ENCODE peak calls at places on chromosomes 13 and 19, in eight cellular contexts. F is tibial nerve; N is lung; R is effector memory CD4-positive, alpha-beta T cell; E is OCI-LY7; G is ascending aorta; P is body of pancreas; Z is lower lobe of right lung. I is an unnamed sample. For H3K4me1, the result is how much of the 10 kb centered on the place peaks cover.

GRCh38 chr19:11052391-11052790 is 36.9 kb upstream of the LDLR start:
- DNase-seq in F (no peak), N (no peak), R (no peak), E (no peak), G (no peak), P (no peak), Z (no peak), I (no peak)

GRCh38 chr13:107883561-107884175 is 331.7 kb downstream of the LIG4 start:
- DNase-seq in F (no peak), N (no peak), R (no peak), E (no peak), G (no peak), P (no peak), Z (no peak), I (no peak)

GRCh38 chr13:51675385-51675784 is 91.1 kb downstream of the WDFY2 start:
- DNase-seq in F (no peak), N (no peak), R (no peak), E (no peak), G (no peak), P (no peak), Z (no peak), I (no peak)

GRCh38 chr19:43496960-43497359 is 7.6 kb downstream of the PHLDB3 start:
- DNase-seq in F (no peak), N (no peak), R (no peak), E (no peak), G (no peak), P (no peak), Z (no peak), I (no peak)

GRCh38 chr13:59112375-59112774 is 1051.4 kb downstream of the DIAPH3 start:
- DNase-seq in F (no peak), N (no peak), R (no peak), E (no peak), G (peak), P (no peak), Z (no peak), I (no peak)

GRCh38 chr13:28494861-28495585 is at the start of gene FLT1:
- DNase-seq in F (no peak), N (no peak), R (no peak), E (no peak), G (peak), P (peak), Z (peak), I (peak)

GRCh38 chr13:20017365-20017711 is 58.8 kb downstream of the ZMYM2 start:
- DNase-seq in F (no peak), N (no peak), R (no peak), E (no peak), G (no peak), P (no peak), Z (no peak), I (no peak)

GRCh38 chr19:30267332-30267731 is 104.9 kb upstream of the ZNF536 start:
- DNase-seq in F (no peak), N (no peak), R (no peak), E (no peak), G (no peak), P (no peak), Z (no peak), I (no peak)

GRCh38 chr19:6374179-6374709 is 1.5 kb downstream of the PSPN start:
- DNase-seq in F (no peak), N (no peak), R (no peak), E (no peak), G (no peak), P (no peak), Z (no peak), I (no peak)

GRCh38 chr19:10454267-10454666 is 33.9 kb downstream of the PDE4A start:
- DNase-seq in F (no peak), N (no peak), R (no peak), E (no peak), G (no peak), P (no peak), Z (no peak), I (no peak)

GRCh38 chr19:44661904-44662303 is 9.4 kb upstream of the CEACAM19 start:
- DNase-seq in F (no peak), N (no peak), R (no peak), E (no peak), G (no peak), P (peak), Z (peak), I (no peak)

GRCh38 chr19:56947206-56947605 is 106.7 kb upstream of the PEG3 start:
- DNase-seq in F (no peak), N (no peak), R (no peak), E (no peak), G (no peak), P (no peak), Z (no peak), I (no peak)

GRCh38 chr19:49455729-49456128 is 2.7 kb downstream of the ALDH16A1 start:
- DNase-seq in F (no peak), N (no peak), R (no peak), E (no peak), G (no peak), P (no peak), Z (no peak), I (no peak)

GRCh38 chr13:71979616-71980015 is 112.6 kb upstream of the DACH1 start:
- DNase-seq in F (no peak), N (no peak), R (no peak), E (peak), G (no peak), P (no peak), Z (no peak), I (no peak)

GRCh38 chr13:113474179-113474578 is 16.3 kb downstream of the DCUN1D2 start:
- DNase-seq in F (no peak), N (peak), R (no peak), E (no peak), G (no peak), P (no peak), Z (peak), I (peak)

GRCh38 chr13:33174491-33174890 is 111.1 kb downstream of the STARD13 start:
- DNase-seq in F (no peak), N (no peak), R (no peak), E (no peak), G (no peak), P (no peak), Z (no peak), I (no peak)

GRCh38 chr19:48239582-48240141 is 16.1 kb downstream of the CARD8 start:
- DNase-seq in F (no peak), N (no peak), R (no peak), E (no peak), G (no peak), P (no peak), Z (no peak), I (no peak)

GRCh38 chr19:459724-460511 is 915 bp downstream of the SHC2 start:
- DNase-seq in F (peak), N (peak), R (no peak), E (no peak), G (no peak), P (peak), Z (no peak), I (peak)

GRCh38 chr13:24557121-24557520 is 44.5 kb upstream of the PARP4 start:
- DNase-seq in F (no peak), N (no peak), R (no peak), E (peak), G (no peak), P (no peak), Z (no peak), I (no peak)

GRCh38 chr13:51988988-51989618 is 22.1 kb downstream of the ATP7B start:
- DNase-seq in F (no peak), N (no peak), R (no peak), E (no peak), G (no peak), P (no peak), Z (no peak), I (no peak)

GRCh38 chr13:89923052-89923451 is 1424.4 kb upstream of the MIR17HG start:
- DNase-seq in F (no peak), N (no peak), R (no peak), E (no peak), G (no peak), P (no peak), Z (no peak), I (no peak)

GRCh38 chr19:45322744-45323281 is at the start of gene CKM:
- DNase-seq in F (no peak), N (no peak), R (no peak), E (no peak), G (no peak), P (no peak), Z (no peak), I (peak)

GRCh38 chr19:3536429-3537100 is 2.4 kb upstream of the TEKTIP1 start:
- DNase-seq in F (peak), N (no peak), R (no peak), E (no peak), G (no peak), P (no peak), Z (no peak), I (peak)

GRCh38 chr13:37109080-37109678 is 3.7 kb upstream of the CSNK1A1L start:
- DNase-seq in F (no peak), N (no peak), R (no peak), E (peak), G (no peak), P (no peak), Z (no peak), I (no peak)

GRCh38 chr19:43562698-43563241 is 12.6 kb downstream of the XRCC1 start:
- DNase-seq in F (peak), N (peak), R (peak), E (peak), G (peak), P (peak), Z (peak), I (peak)

GRCh38 chr19:47633516-47633915 is 24.6 kb downstream of the BICRA start:
- DNase-seq in F (no peak), N (no peak), R (no peak), E (no peak), G (no peak), P (no peak), Z (no peak), I (no peak)

GRCh38 chr13:27834095-27834494 is 41.8 kb downstream of the GSX1 start:
- DNase-seq in F (no peak), N (no peak), R (no peak), E (no peak), G (no peak), P (no peak), Z (no peak), I (no peak)

GRCh38 chr13:100533588-100534041 is 55.0 kb downstream of the GGACT start:
- DNase-seq in F (no peak), N (no peak), R (no peak), E (no peak), G (no peak), P (peak), Z (peak), I (no peak)

GRCh38 chr19:55545913-55546495 is 661 bp upstream of the SBK3 start:
- DNase-seq in F (no peak), N (no peak), R (no peak), E (no peak), G (no peak), P (no peak), Z (no peak), I (peak)

GRCh38 chr13:66927562-66927961 is 302.6 kb downstream of the PCDH9 start:
- DNase-seq in F (no peak), N (no peak), R (no peak), E (no peak), G (no peak), P (no peak), Z (no peak), I (no peak)

GRCh38 chr13:66937423-66937822 is 292.7 kb downstream of the PCDH9 start:
- DNase-seq in F (no peak), N (no peak), R (no peak), E (no peak), G (no peak), P (no peak), Z (no peak), I (no peak)

GRCh38 chr13:66933994-66934393 is 296.1 kb downstream of the PCDH9 start:
- DNase-seq in F (no peak), N (no peak), R (no peak), E (no peak), G (no peak), P (no peak), Z (no peak), I (no peak)

GRCh38 chr13:66933527-66933926 is 296.6 kb downstream of the PCDH9 start:
- DNase-seq in F (no peak), N (no peak), R (no peak), E (no peak), G (no peak), P (no peak), Z (no peak), I (no peak)
- H3K4me3 ChIP-seq in F (no peak), N (no peak), R (no peak), E (no peak), G (no peak), P (no peak), Z (no peak), I (no peak)

GRCh38 chr13:26786651-26787295 is 26.2 kb upstream of the GPR12 start:
- DNase-seq in F (no peak), N (no peak), R (no peak), E (peak), G (no peak), P (no peak), Z (no peak), I (no peak)
- H3K27ac ChIP-seq in F (no peak), N (no peak), R (no peak), E (peak), G (no peak), P (no peak), Z (no peak), I (no peak)

GRCh38 chr13:98536729-98537128 is 40.2 kb downstream of the STK24 start:
- DNase-seq in F (no peak), N (no peak), R (no peak), E (no peak), G (no peak), P (no peak), Z (no peak), I (peak)

GRCh38 chr13:98532254-98532653 is 44.7 kb downstream of the STK24 start:
- DNase-seq in F (no peak), N (no peak), R (no peak), E (no peak), G (peak), P (no peak), Z (no peak), I (no peak)

GRCh38 chr13:98534821-98535220 is 42.1 kb downstream of the STK24 start:
- DNase-seq in F (no peak), N (no peak), R (no peak), E (no peak), G (no peak), P (no peak), Z (no peak), I (no peak)

GRCh38 chr13:98535501-98536357 is 41.2 kb downstream of the STK24 start:
- DNase-seq in F (no peak), N (no peak), R (no peak), E (no peak), G (peak), P (no peak), Z (no peak), I (no peak)

DNA sequence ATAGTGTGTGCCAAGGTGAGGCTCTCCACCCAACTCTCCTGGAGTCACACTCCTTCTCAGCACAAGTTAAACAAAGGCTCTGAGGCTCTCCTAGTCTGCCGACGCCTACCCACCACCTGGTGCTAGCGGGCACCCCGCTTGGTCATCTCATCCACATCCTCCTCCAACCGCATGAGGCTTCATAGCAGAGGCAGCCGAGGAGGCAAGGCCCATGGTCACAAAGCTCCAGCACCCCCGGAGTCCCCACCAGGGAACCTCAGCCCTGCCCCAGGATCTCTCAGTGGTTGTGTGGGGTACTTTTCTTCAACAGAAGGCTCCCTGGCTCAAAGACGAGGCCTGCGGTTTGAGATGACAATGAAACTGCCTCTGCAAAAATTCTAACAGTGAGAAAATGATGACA is 43.0 kb downstream of the STK24 start:
- DNase-seq in F (no peak), N (no peak), R (no peak), E (no peak), G (peak), P (no peak), Z (no peak), I (peak)
- H3K4me1 ChIP-seq in F (half or more), N (under half), R (half or more), E (under half), G (under half), P (under half), Z (under half), I (under half)

GRCh38 chr19:46487178-46487801 is 8.4 kb downstream of the PNMA8B start:
- DNase-seq in F (no peak), N (no peak), R (no peak), E (no peak), G (no peak), P (no peak), Z (no peak), I (no peak)
- H3K4me3 ChIP-seq in F (no peak), N (no peak), R (no peak), E (peak), G (peak), P (no peak), Z (peak), I (peak)

GRCh38 chr19:8607386-8607785 is 3.1 kb downstream of the ADAMTS10 start:
- DNase-seq in F (no peak), N (no peak), R (no peak), E (no peak), G (peak), P (no peak), Z (no peak), I (peak)
- H3K27ac ChIP-seq in F (no peak), N (no peak), R (no peak), E (no peak), G (peak), P (no peak), Z (no peak), I (no peak)

DNA sequence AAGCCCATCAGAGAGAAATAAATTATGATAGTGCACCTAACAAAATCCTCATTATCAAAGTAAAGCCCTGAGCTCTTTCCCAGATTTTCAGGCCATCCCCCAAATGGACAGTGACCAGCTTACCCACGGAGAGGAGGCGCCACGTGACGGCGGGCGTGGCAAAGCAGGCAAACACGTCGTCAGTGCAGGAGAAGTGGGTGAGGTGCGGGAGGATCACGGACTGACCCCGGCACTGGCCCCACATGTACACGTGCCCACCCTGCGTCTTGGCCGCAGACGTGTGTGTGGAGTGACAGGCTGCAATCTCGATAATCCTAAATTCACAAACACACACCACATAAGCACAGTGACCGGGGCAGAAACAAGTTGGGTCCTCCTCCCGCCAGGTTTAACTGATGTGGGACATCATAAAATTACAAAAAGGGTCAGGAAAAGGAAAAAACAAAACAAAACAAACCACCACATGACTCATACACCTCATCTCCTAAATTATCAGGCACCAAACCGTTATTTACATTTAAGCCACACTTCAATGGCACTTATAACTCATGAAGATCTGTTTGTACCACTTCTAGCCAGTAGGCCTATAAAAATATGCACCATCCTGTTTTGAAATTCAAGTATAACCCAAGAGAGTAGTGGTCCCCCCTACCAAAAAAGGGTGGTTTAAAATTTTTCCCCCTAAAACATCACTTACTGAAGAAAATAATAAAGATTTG is 30.1 kb downstream of the RCBTB2 start:
- DNase-seq in F (no peak), N (no peak), R (no peak), E (no peak), G (no peak), P (no peak), Z (no peak), I (no peak)
- H3K4me1 ChIP-seq in F (under half), N (under half), R (under half), E (half or more), G (under half), P (under half), Z (under half), I (under half)

GRCh38 chr19:33064117-33064777 is 441 bp downstream of the RHPN2 start:
- DNase-seq in F (no peak), N (peak), R (no peak), E (peak), G (no peak), P (peak), Z (peak), I (peak)
- H3K4me3 ChIP-seq in F (peak), N (peak), R (no peak), E (peak), G (peak), P (peak), Z (peak), I (peak)

GRCh38 chr13:69077267-69077666 is 1030.4 kb upstream of the ATXN8OS start:
- DNase-seq in F (no peak), N (no peak), R (no peak), E (no peak), G (no peak), P (no peak), Z (no peak), I (no peak)
- H3K27ac ChIP-seq in F (no peak), N (no peak), R (no peak), E (no peak), G (no peak), P (no peak), Z (no peak), I (no peak)

DNA sequence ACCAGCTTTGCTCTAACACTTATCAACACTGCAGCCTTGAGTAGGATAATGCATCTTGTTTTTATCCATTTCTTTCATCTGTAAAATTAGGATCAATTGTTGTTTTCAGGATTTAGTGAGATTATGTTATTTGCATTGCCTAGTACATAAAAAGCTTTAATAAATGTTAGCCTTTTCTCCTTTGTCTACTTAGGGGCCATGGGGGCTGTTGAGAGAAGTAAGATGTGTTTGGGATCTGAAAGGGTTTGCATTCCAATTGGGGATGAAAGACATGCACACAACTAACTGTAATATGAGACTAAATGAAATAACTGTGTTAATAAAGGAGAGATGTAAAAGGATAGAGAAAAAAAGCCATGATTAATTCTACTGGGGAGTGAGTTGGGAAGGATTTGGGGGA is 236.1 kb downstream of the OLFM4 start:
- DNase-seq in F (no peak), N (no peak), R (no peak), E (no peak), G (no peak), P (no peak), Z (no peak), I (no peak)
- H3K4me1 ChIP-seq in F (under half), N (under half), R (under half), E (under half), G (under half), P (under half), Z (under half), I (under half)

I was measured in right cardiac atrium.